ENCODE peak calls at places on chromosomes 2 and 18, in six cellular contexts. X is GM12878, M is HepG2, T is HCT116, E is K562, I is SK-N-SH. U is an unnamed sample.

GRCh38 chr2:196314780-196315179 is 143.4 kb upstream of the STK17B start:
- DNase-seq in X (no peak), M (no peak), T (no peak), E (no peak), I (no peak), U (no peak)

GRCh38 chr2:32061973-32062861 is 1.1 kb upstream of the SPAST start:
- DNase-seq in X (no peak), M (peak; percentile 78), T (no peak), E (peak; percentile 62), I (peak; percentile 50), U (peak; percentile 54)

GRCh38 chr18:39318008-39318407 is 1752.4 kb upstream of the CELF4 start:
- DNase-seq in X (no peak), M (no peak), T (no peak), E (no peak), I (no peak), U (no peak)

GRCh38 chr2:147863835-147864234 is 19.0 kb downstream of the ACVR2A start:
- DNase-seq in X (no peak), M (no peak), T (no peak), E (no peak), I (no peak), U (no peak)

GRCh38 chr2:31217465-31218200 is at the start of gene CAPN14:
- DNase-seq in X (no peak), M (no peak), T (no peak), E (no peak), I (no peak), U (no peak)

GRCh38 chr2:240983361-240983995 is 14.9 kb upstream of the SNED1 start:
- DNase-seq in X (no peak), M (no peak), T (peak; percentile 41), E (peak; percentile 23), I (peak; percentile 76), U (peak; percentile 39)

GRCh38 chr2:31978998-31979397 is 31.8 kb downstream of the MEMO1 start:
- DNase-seq in X (no peak), M (no peak), T (no peak), E (no peak), I (no peak), U (no peak)

GRCh38 chr2:188787002-188787660 is 187.0 kb upstream of the COL3A1 start:
- DNase-seq in X (no peak), M (no peak), T (peak; percentile 22), E (no peak), I (no peak), U (no peak)

GRCh38 chr2:21175895-21176646 is 52.3 kb downstream of the TDRD15 start:
- DNase-seq in X (no peak), M (peak; percentile 10), T (no peak), E (peak; percentile 7), I (peak; percentile 40), U (no peak)

GRCh38 chr2:1170241-1170640 is 219.6 kb downstream of the SNTG2 start:
- DNase-seq in X (no peak), M (no peak), T (no peak), E (no peak), I (no peak), U (no peak)

GRCh38 chr2:167787021-167787420 is 460.4 kb downstream of the STK39 start:
- DNase-seq in X (no peak), M (peak; percentile 35), T (no peak), E (no peak), I (peak; percentile 20), U (no peak)

GRCh38 chr2:27040282-27040681 is 7.5 kb downstream of the TMEM214 start:
- DNase-seq in X (no peak), M (no peak), T (no peak), E (no peak), I (no peak), U (no peak)

GRCh38 chr2:101435011-101435862 is 39.7 kb downstream of the RFX8 start:
- DNase-seq in X (no peak), M (no peak), T (no peak), E (no peak), I (no peak), U (no peak)

GRCh38 chr2:115036818-115037217 is 594.4 kb downstream of the DPP10 start:
- DNase-seq in X (no peak), M (no peak), T (no peak), E (no peak), I (no peak), U (no peak)
- TF ChIP-seq JUND in X (no peak), M (no peak), T (no peak), E (no peak), I (no peak), U (no peak)

DNA sequence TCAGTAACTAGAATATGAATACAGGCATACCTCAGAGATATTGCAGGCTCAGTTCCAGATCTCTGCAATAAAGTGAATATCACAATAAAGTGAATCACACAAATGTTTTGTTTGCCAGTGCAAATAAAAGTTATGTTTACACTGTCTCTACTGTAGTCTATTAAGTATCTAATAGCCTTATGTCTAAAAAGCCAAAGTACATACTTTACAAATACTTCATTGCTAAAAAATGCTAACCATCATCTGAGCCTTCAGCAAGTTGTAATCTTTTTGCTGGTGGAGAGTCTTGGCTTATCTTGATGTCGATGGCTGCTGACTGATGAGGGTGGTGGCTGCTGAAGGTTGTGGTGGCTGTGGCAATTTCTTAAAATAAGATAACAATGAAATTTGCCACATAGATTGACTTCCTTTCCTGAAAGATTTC is 159.4 kb downstream of the MYO1B start:
- DNase-seq in X (no peak), M (no peak), T (no peak), E (no peak), I (no peak), U (no peak)
- TF ChIP-seq JUND in X (no peak), M (no peak), T (no peak), E (no peak), I (peak; percentile 21), U (no peak)

DNA sequence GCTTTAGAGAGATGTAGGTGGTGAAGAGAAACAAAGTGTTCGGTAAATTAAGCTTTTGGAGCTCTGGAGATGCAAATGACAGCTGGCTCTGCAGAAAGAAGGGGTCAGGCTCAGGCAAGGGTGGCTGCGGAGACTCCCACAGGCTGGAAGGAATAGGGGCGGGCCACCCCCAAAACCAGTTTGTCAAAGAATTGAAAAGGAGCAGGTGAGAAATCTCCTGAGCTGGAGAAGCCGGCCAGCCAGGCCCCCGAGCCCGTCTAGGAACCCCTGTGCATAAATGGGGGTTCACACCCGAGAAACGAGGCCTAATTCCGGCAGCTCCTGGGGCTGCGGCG is 528 bp downstream of the TXNL1 start:
- DNase-seq in X (no peak), M (no peak), T (no peak), E (no peak), I (no peak), U (peak; percentile 57)
- TF ChIP-seq JUND in X (no peak), M (no peak), T (no peak), E (no peak), I (no peak), U (no peak)

GRCh38 chr2:229514318-229514717 is 200.0 kb downstream of the DNER start:
- DNase-seq in X (no peak), M (no peak), T (no peak), E (no peak), I (no peak), U (no peak)

GRCh38 chr2:229520582-229521221 is 193.7 kb downstream of the DNER start:
- DNase-seq in X (no peak), M (no peak), T (no peak), E (no peak), I (no peak), U (no peak)

DNA sequence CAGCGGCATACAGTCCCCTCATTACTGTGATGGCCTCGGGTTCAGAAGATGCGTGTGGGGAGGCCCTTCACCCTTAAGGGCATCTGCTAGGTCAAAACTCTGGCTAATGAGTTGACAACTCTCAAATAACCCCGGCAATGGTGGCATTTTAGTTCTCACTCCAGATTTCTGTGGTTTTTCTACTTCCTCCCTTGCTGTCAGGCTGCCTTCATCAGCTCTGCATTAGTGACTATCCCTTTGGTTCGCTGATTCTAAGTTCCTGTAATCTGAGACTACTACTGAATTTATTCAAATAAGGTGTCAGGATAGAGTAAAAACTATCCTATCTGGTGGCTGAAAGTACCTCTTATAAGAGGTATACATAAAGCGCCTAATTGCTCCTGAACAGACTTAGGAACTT is 194.7 kb downstream of the DNER start:
- DNase-seq in X (no peak), M (no peak), T (no peak), E (no peak), I (no peak), U (peak; percentile 2)
- TF ChIP-seq JUND in X (no peak), M (no peak), T (no peak), E (no peak), I (no peak), U (no peak)

GRCh38 chr2:128455710-128456050 is 137.0 kb upstream of the HS6ST1 start:
- DNase-seq in X (no peak), M (no peak), T (no peak), E (no peak), I (no peak), U (no peak)
- TF ChIP-seq JUND in X (no peak), M (no peak), T (no peak), E (no peak), I (no peak), U (no peak)

DNA sequence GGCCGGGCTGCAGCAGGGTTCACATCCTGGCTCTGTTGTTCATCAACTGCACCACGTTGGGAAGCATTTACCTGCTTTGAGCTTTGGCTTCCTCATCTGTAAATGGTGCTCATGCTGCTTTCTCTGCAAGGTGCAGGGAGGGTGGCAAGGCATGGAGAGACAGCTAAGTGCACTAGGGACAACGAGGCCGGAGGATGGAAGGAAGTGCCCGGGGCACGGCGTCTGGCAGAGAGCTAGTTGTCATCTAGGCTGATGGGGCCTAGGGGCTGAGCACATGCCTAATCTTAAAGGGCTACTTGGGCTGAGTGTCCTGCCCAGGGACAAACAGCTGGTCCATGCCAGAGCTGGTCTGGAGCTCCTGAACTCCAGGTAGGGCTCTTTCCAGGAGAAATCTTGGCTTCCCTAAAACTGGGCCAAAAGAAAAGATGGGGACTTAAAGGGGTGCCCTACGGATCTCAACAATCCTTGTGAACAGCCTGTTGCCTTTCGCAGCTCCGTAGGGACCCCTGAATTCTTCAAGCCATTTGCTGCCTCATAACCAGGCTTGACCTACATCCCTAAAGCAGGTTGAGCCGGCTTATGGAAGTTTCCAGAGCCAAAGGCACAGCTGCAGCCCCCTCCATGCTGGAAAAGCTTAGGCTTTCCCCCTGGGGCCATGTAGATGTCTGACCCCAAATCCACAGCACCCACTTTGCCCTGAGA is 130.8 kb downstream of the SMAD7 start:
- DNase-seq in X (no peak), M (no peak), T (no peak), E (no peak), I (no peak), U (no peak)
- TF ChIP-seq JUND in X (no peak), M (no peak), T (no peak), E (no peak), I (no peak), U (no peak)

DNA sequence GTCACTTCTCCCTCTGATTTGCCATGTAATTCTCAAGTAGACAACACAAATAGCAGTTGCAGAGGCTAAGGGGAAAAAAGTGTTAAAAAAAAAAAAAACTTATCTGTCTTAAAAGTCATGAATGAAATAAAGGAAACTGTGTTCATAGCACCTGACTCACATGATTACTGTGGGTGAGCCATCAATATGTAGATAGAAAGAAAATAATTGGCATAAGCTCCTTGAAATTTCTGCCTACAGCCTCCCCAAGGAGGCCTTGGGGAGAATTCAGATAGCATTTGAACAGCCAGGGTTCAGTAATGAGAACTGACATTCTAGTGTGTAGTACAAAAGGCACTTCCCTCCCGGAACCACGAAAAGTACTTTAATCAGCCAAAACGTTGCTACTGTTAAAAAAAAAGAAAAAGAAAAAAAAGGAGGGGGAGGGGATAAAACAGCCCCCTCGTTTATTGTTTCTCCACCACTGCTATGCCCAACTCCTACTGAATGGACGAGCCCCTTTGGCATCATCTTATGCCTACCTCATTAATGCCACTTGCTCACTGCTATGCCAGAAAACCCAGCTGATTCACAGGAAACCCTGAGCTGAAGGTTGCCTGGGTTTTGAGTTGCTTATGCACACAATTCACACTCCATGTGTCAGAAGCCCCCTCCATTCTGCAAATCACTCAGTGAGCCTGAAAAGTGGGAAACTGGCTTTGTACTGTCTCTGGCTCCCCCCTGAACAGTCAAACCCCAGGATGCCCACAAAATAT is 65.5 kb upstream of the KLF7 start:
- DNase-seq in X (no peak), M (no peak), T (no peak), E (no peak), I (no peak), U (no peak)
- TF ChIP-seq JUND in X (no peak), M (no peak), T (no peak), E (no peak), I (no peak), U (no peak)

U was measured in T47D.